ENCODE peak calls at places on chromosomes 16 and 17, in ten cellular contexts. H, C, S, J, M, R, I, Y, B and W are unnamed samples.

GRCh38 chr17:20952183-20952582 is 90.6 kb downstream of the USP22 start:
- DNase-seq in Y (no peak), I (no peak), B (peak; percentile 19), S (no peak), H (no peak), M (no peak), C (no peak), J (no peak), R (no peak), W (no peak)

GRCh38 chr16:27315333-27316037 is 1.7 kb downstream of the IL4R start:
- DNase-seq in B (peak; percentile 60), H (peak; percentile 35), Y (no peak), J (no peak), S (no peak), I (no peak), R (no peak), C (peak; percentile 90), M (peak; percentile 93), W (no peak)

GRCh38 chr17:66431080-66431795 is 128.8 kb downstream of the PRKCA start:
- DNase-seq in I (no peak), H (no peak), B (no peak), R (no peak), C (peak; percentile 32), M (no peak), J (no peak), S (peak; percentile 55), Y (no peak), W (no peak)

GRCh38 chr16:12089492-12090161 is 113.1 kb downstream of the SNX29 start:
- DNase-seq in R (no peak), M (peak; percentile 85), I (peak; percentile 64), C (peak; percentile 17), H (peak; percentile 18), J (no peak), S (peak; percentile 27), Y (no peak), B (peak; percentile 37), W (peak; percentile 27)

GRCh38 chr16:825298-826061 is 24.9 kb upstream of the GNG13 start:
- DNase-seq in B (no peak), I (peak; percentile 90), H (no peak), R (no peak), S (no peak), Y (peak; percentile 14), M (no peak), C (no peak), J (no peak), W (no peak)

GRCh38 chr16:84854759-84855158 is 35.0 kb downstream of the CRISPLD2 start:
- DNase-seq in J (no peak), Y (no peak), S (no peak), M (no peak), B (no peak), I (no peak), R (no peak), C (no peak), H (no peak), W (no peak)

GRCh38 chr16:71426069-71426879 is 15.6 kb downstream of the TLE7 start:
- DNase-seq in J (no peak), S (peak; percentile 86), C (peak; percentile 83), Y (peak; percentile 21), H (peak; percentile 12), R (peak; percentile 96), M (peak; percentile 84), B (peak; percentile 23), I (peak; percentile 63), W (peak; percentile 86)

GRCh38 chr16:57265850-57266530 is 18.5 kb downstream of the PLLP start:
- DNase-seq in B (peak; percentile 82), R (no peak), C (peak; percentile 59), M (peak; percentile 90), S (no peak), J (no peak), Y (no peak), H (no peak), I (peak; percentile 81), W (no peak)

GRCh38 chr17:20206068-20206467 is 196.9 kb downstream of the SPECC1 start:
- DNase-seq in M (no peak), R (no peak), H (peak; percentile 3), B (no peak), C (peak; percentile 64), J (no peak), I (no peak), S (no peak), Y (no peak), W (no peak)

GRCh38 chr17:58200024-58200633 is 7.6 kb downstream of the EPX start:
- DNase-seq in B (peak; percentile 40), Y (no peak), I (no peak), J (no peak), S (no peak), C (peak; percentile 61), R (peak; percentile 92), H (peak; percentile 54), M (no peak), W (peak; percentile 78)

GRCh38 chr17:42518046-42518754 is 17.8 kb upstream of the NAGLU start:
- DNase-seq in C (peak; percentile 98), Y (peak; percentile 92), H (no peak), I (peak; percentile 86), S (peak; percentile 92), B (peak; percentile 87), J (no peak), M (peak; percentile 95), R (no peak), W (no peak)

GRCh38 chr17:63293310-63293709 is 152.8 kb downstream of the CYB561 start:
- DNase-seq in I (no peak), Y (peak; percentile 32), S (peak; percentile 68), J (no peak), M (no peak), H (no peak), R (peak; percentile 19), B (no peak), C (peak; percentile 78), W (no peak)

GRCh38 chr17:29855686-29856085 is 74.3 kb downstream of the SSH2 start:
- DNase-seq in B (no peak), Y (no peak), C (peak; percentile 29), H (no peak), I (no peak), R (peak; percentile 25), S (peak; percentile 26), M (no peak), J (no peak), W (no peak)

GRCh38 chr17:42518755-42519545 is 17.1 kb upstream of the NAGLU start:
- DNase-seq in C (peak; percentile 81), J (no peak), Y (no peak), B (peak; percentile 91), H (no peak), S (no peak), R (no peak), M (no peak), I (peak; percentile 77), W (no peak)

GRCh38 chr17:8696951-8697745 is 47.5 kb downstream of the CCDC42 start:
- DNase-seq in R (no peak), J (no peak), B (no peak), H (no peak), I (peak; percentile 84), Y (peak; percentile 55), S (peak; percentile 65), C (no peak), M (peak; percentile 79), W (no peak)

GRCh38 chr16:86901483-86901882 is 323.1 kb downstream of the FOXL1 start:
- DNase-seq in J (no peak), I (no peak), Y (peak; percentile 34), C (peak; percentile 92), H (no peak), B (no peak), M (no peak), S (no peak), R (no peak), W (no peak)

GRCh38 chr17:42629420-42630009 is 20.0 kb downstream of the TUBG1 start:
- DNase-seq in R (no peak), M (no peak), Y (no peak), S (no peak), J (no peak), B (no peak), H (no peak), C (no peak), I (no peak), W (no peak)

GRCh38 chr16:63302841-63303240 is 1266.6 kb upstream of the CDH8 start:
- DNase-seq in B (no peak), H (no peak), S (no peak), R (no peak), C (no peak), I (no peak), M (no peak), J (no peak), Y (no peak), W (no peak)

GRCh38 chr17:71339219-71339618 is 781.6 kb upstream of the SOX9 start:
- DNase-seq in C (no peak), Y (no peak), I (no peak), J (no peak), R (no peak), S (no peak), M (no peak), H (no peak), B (no peak), W (no peak)

GRCh38 chr17:40452921-40453378 is 9.7 kb downstream of the IGFBP4 start:
- DNase-seq in H (no peak), R (no peak), B (no peak), I (peak; percentile 53), Y (no peak), S (no peak), M (no peak), J (no peak), C (no peak), W (no peak)

GRCh38 chr16:66304151-66304550 is 62.3 kb upstream of the CDH5 start:
- DNase-seq in H (no peak), Y (no peak), S (no peak), C (no peak), I (peak; percentile 24), J (no peak), M (peak; percentile 76), R (no peak), B (no peak), W (no peak)

GRCh38 chr17:73538445-73538844 is 105.8 kb downstream of the SDK2 start:
- DNase-seq in J (no peak), R (no peak), S (no peak), I (no peak), M (no peak), Y (no peak), B (no peak), H (no peak), C (no peak), W (no peak)

GRCh38 chr16:58501242-58502131 is 1.5 kb downstream of the NDRG4 start:
- DNase-seq in H (peak; percentile 50), M (peak; percentile 57), Y (no peak), R (no peak), S (no peak), J (no peak), C (no peak), I (peak; percentile 44), B (peak; percentile 33), W (peak; percentile 51)

GRCh38 chr17:17349724-17350106 is 46.5 kb downstream of the NT5M start:
- DNase-seq in I (peak; percentile 64), R (no peak), H (no peak), B (no peak), J (no peak), M (peak; percentile 83), C (no peak), Y (no peak), S (no peak), W (no peak)

GRCh38 chr17:5781236-5781927 is 197.1 kb upstream of the NLRP1 start:
- DNase-seq in Y (no peak), J (no peak), S (no peak), B (no peak), R (no peak), M (no peak), H (no peak), C (no peak), I (no peak), W (no peak)

GRCh38 chr17:79949646-79950292 is 85.9 kb downstream of the TBC1D16 start:
- DNase-seq in S (no peak), H (no peak), I (peak; percentile 31), M (peak; percentile 42), R (peak; percentile 76), C (no peak), J (no peak), B (no peak), Y (no peak), W (no peak)

GRCh38 chr17:81000631-81001357 is 9.2 kb downstream of the CHMP6 start:
- DNase-seq in I (no peak), Y (no peak), R (no peak), M (peak; percentile 83), S (no peak), B (peak; percentile 82), H (no peak), J (no peak), C (no peak), W (no peak)

GRCh38 chr16:3695610-3696369 is 21.5 kb downstream of the TRAP1 start:
- DNase-seq in I (no peak), Y (no peak), J (no peak), S (no peak), C (no peak), R (no peak), M (no peak), H (no peak), B (no peak), W (no peak)